ENCODE peak calls at places on chromosome 16, in six cellular contexts. P is CD8-positive, alpha-beta T cell; C is A549; Z is AG09319; S is stimulated activated CD4-positive, alpha-beta T cell treated with anti-CD3 and anti-CD28 coated beads, Interleukin-2, amount 100 ng/mL, for 48 hours; E is IMR-90. D is an unnamed sample.

GRCh38 chr16:4345439-4346204 is 5.5 kb downstream of the PAM16 start:
- DNase-seq in P (no peak), C (no peak), Z (no peak), S (no peak), E (no peak), D (no peak)

GRCh38 chr16:84618428-84619102 is 687 bp upstream of the COTL1 start:
- DNase-seq in P (no peak), C (peak; percentile 90), Z (peak; percentile 65), S (no peak), E (peak; percentile 98), D (no peak)

GRCh38 chr16:50261160-50261706 is 5.1 kb upstream of the ADCY7 start:
- DNase-seq in P (no peak), C (no peak), Z (no peak), S (no peak), E (no peak), D (no peak)

GRCh38 chr16:60945225-60945624 is 1091.0 kb downstream of the CDH8 start:
- DNase-seq in P (no peak), C (no peak), Z (no peak), S (no peak), E (no peak), D (peak; percentile 55)

GRCh38 chr16:79811541-79811940 is 211.0 kb upstream of the MAF start:
- DNase-seq in P (no peak), C (no peak), Z (no peak), S (no peak), E (no peak), D (no peak)

GRCh38 chr16:12323007-12323699 is 346.6 kb downstream of the SNX29 start:
- DNase-seq in P (peak; percentile 18), C (no peak), Z (no peak), S (peak; percentile 32), E (no peak), D (no peak)

GRCh38 chr16:12188674-12189249 is 212.2 kb downstream of the SNX29 start:
- DNase-seq in P (no peak), C (no peak), Z (no peak), S (no peak), E (no peak), D (no peak)

GRCh38 chr16:12975766-12976165 is 74.4 kb downstream of the SHISA9 start:
- DNase-seq in P (no peak), C (no peak), Z (no peak), S (no peak), E (no peak), D (no peak)

GRCh38 chr16:75116081-75116910 is at the start of gene LDHD:
- DNase-seq in P (no peak), C (peak; percentile 86), Z (no peak), S (no peak), E (no peak), D (no peak)

GRCh38 chr16:47254771-47255170 is 111.0 kb upstream of the NETO2 start:
- DNase-seq in P (no peak), C (no peak), Z (no peak), S (no peak), E (no peak), D (no peak)

GRCh38 chr16:57537596-57538234 is 1.3 kb upstream of the CCDC102A start:
- DNase-seq in P (no peak), C (no peak), Z (no peak), S (no peak), E (no peak), D (no peak)

GRCh38 chr16:72371307-72372081 is 199.5 kb upstream of the PMFBP1 start:
- DNase-seq in P (no peak), C (no peak), Z (no peak), S (no peak), E (peak; percentile 25), D (peak; percentile 10)

GRCh38 chr16:11456741-11457140 is 111.5 kb downstream of the RMI2 start:
- DNase-seq in P (no peak), C (no peak), Z (no peak), S (no peak), E (no peak), D (no peak)

GRCh38 chr16:1825864-1826690 is 548 bp downstream of the HAGH start:
- DNase-seq in P (peak; percentile 67), C (peak; percentile 31), Z (no peak), S (peak; percentile 52), E (peak; percentile 48), D (peak; percentile 48)

GRCh38 chr16:66580605-66581209 is 1.4 kb downstream of the CMTM2 start:
- DNase-seq in P (no peak), C (no peak), Z (peak; percentile 54), S (no peak), E (peak; percentile 87), D (no peak)

GRCh38 chr16:9046667-9047055 is 44.8 kb upstream of the HAPSTR1 start:
- DNase-seq in P (no peak), C (no peak), Z (no peak), S (no peak), E (no peak), D (no peak)

GRCh38 chr16:424623-425081 is 797 bp upstream of the RAB11FIP3 start:
- DNase-seq in P (no peak), C (no peak), Z (no peak), S (no peak), E (no peak), D (no peak)

GRCh38 chr16:56107944-56108583 is 83.2 kb upstream of the GNAO1 start:
- DNase-seq in P (no peak), C (no peak), Z (no peak), S (no peak), E (no peak), D (no peak)

GRCh38 chr16:67805718-67806427 is 487 bp downstream of the RANBP10 start:
- DNase-seq in P (peak; percentile 18), C (no peak), Z (no peak), S (no peak), E (no peak), D (no peak)

GRCh38 chr16:78133919-78134318 is 34.5 kb downstream of the WWOX start:
- DNase-seq in P (no peak), C (no peak), Z (no peak), S (no peak), E (no peak), D (no peak)

GRCh38 chr16:51166116-51166515 is 15.0 kb upstream of the SALL1 start:
- DNase-seq in P (no peak), C (no peak), Z (no peak), S (no peak), E (no peak), D (no peak)

GRCh38 chr16:2385441-2385840 is 43.8 kb upstream of the CCNF start:
- DNase-seq in P (no peak), C (no peak), Z (no peak), S (no peak), E (peak; percentile 27), D (no peak)

GRCh38 chr16:81716478-81717210 is 62.4 kb upstream of the PLCG2 start:
- DNase-seq in P (peak; percentile 24), C (no peak), Z (no peak), S (no peak), E (no peak), D (no peak)

GRCh38 chr16:84382396-84382795 is 14.1 kb downstream of the ATP2C2 start:
- DNase-seq in P (no peak), C (no peak), Z (no peak), S (no peak), E (no peak), D (no peak)

GRCh38 chr16:29314292-29314934 is 92.1 kb downstream of the NPIPB11 start:
- DNase-seq in P (no peak), C (no peak), Z (no peak), S (no peak), E (no peak), D (no peak)

GRCh38 chr16:27985981-27986380 is 77.5 kb downstream of the GSG1L start:
- DNase-seq in P (no peak), C (no peak), Z (no peak), S (no peak), E (no peak), D (no peak)

GRCh38 chr16:2278272-2278608 is 10.3 kb upstream of the RNPS1 start:
- DNase-seq in P (no peak), C (peak; percentile 33), Z (no peak), S (no peak), E (no peak), D (no peak)

GRCh38 chr16:67375161-67375560 is 18.1 kb downstream of the TPPP3 start:
- DNase-seq in P (no peak), C (no peak), Z (no peak), S (no peak), E (no peak), D (no peak)

GRCh38 chr16:23398987-23399805 is 53.8 kb downstream of the COG7 start:
- DNase-seq in P (no peak), C (no peak), Z (no peak), S (no peak), E (no peak), D (no peak)

GRCh38 chr16:20094157-20094556 is 20.5 kb upstream of the GPR139 start:
- DNase-seq in P (no peak), C (no peak), Z (no peak), S (no peak), E (no peak), D (no peak)

GRCh38 chr16:27220991-27221390 is 17.7 kb downstream of the KDM8 start:
- DNase-seq in P (no peak), C (no peak), Z (no peak), S (no peak), E (no peak), D (no peak)

GRCh38 chr16:50083996-50084395 is 18.2 kb downstream of the HEATR3 start:
- DNase-seq in P (no peak), C (no peak), Z (no peak), S (no peak), E (no peak), D (no peak)

GRCh38 chr16:86882586-86883280 is 304.4 kb downstream of the FOXL1 start:
- DNase-seq in P (no peak), C (no peak), Z (peak; percentile 25), S (no peak), E (peak; percentile 88), D (no peak)